ENCODE peak calls at places on chromosomes 16 and 17, in ten cellular contexts. M, V, B, K, Z, W, O, X, A and P are unnamed samples.

GRCh38 chr17:77439382-77440013 is 298.7 kb downstream of the SEC14L1 start:
- DNase-seq in M (no peak), V (no peak), B (no peak), K (no peak), Z (no peak), W (no peak), O (no peak), X (no peak), A (no peak), P (no peak)

GRCh38 chr16:58464916-58465731 is 34.8 kb upstream of the NDRG4 start:
- DNase-seq in M (no peak), V (no peak), B (no peak), K (no peak), Z (no peak), W (no peak), O (no peak), X (no peak), A (no peak), P (no peak)

GRCh38 chr16:68284847-68285246 is 20.5 kb downstream of the SLC7A6 start:
- DNase-seq in M (no peak), V (no peak), B (no peak), K (no peak), Z (no peak), W (no peak), O (no peak), X (no peak), A (no peak), P (no peak)

GRCh38 chr17:29766796-29767327 is 144.2 kb upstream of the CORO6 start:
- DNase-seq in M (no peak), V (no peak), B (no peak), K (no peak), Z (no peak), W (no peak), O (no peak), X (no peak), A (no peak), P (no peak)

GRCh38 chr17:77487211-77487629 is 346.5 kb downstream of the SEC14L1 start:
- DNase-seq in M (no peak), V (no peak), B (no peak), K (no peak), Z (no peak), W (no peak), O (no peak), X (no peak), A (no peak), P (no peak)

GRCh38 chr17:18921912-18922451 is 30.0 kb upstream of the SLC5A10 start:
- DNase-seq in M (no peak), V (no peak), B (no peak), K (peak), Z (no peak), W (no peak), O (no peak), X (no peak), A (no peak), P (no peak)

GRCh38 chr16:23113185-23113584 is 36.1 kb downstream of the USP31 start:
- DNase-seq in M (no peak), V (no peak), B (no peak), K (no peak), Z (no peak), W (no peak), O (no peak), X (no peak), A (no peak), P (no peak)

GRCh38 chr16:4393243-4393606 is 21.6 kb downstream of the VASN start:
- DNase-seq in M (no peak), V (no peak), B (no peak), K (no peak), Z (no peak), W (no peak), O (no peak), X (no peak), A (no peak), P (no peak)

GRCh38 chr16:13795131-13795530 is 124.8 kb upstream of the ERCC4 start:
- DNase-seq in M (no peak), V (no peak), B (no peak), K (no peak), Z (no peak), W (no peak), O (no peak), X (no peak), A (no peak), P (no peak)

GRCh38 chr16:69537706-69538080 is 28.1 kb upstream of the NFAT5 start:
- DNase-seq in M (no peak), V (no peak), B (no peak), K (no peak), Z (no peak), W (no peak), O (no peak), X (no peak), A (no peak), P (no peak)

GRCh38 chr16:85302018-85302847 is 190.0 kb upstream of the CIBAR2 start:
- DNase-seq in M (no peak), V (no peak), B (no peak), K (no peak), Z (no peak), W (no peak), O (no peak), X (no peak), A (no peak), P (no peak)

GRCh38 chr16:11423315-11424117 is 78.3 kb downstream of the RMI2 start:
- DNase-seq in M (no peak), V (no peak), B (no peak), K (no peak), Z (no peak), W (no peak), O (no peak), X (no peak), A (no peak), P (no peak)

GRCh38 chr16:81700780-81701165 is 78.3 kb upstream of the PLCG2 start:
- DNase-seq in M (no peak), V (no peak), B (no peak), K (no peak), Z (no peak), W (no peak), O (no peak), X (no peak), A (no peak), P (no peak)

GRCh38 chr16:66491716-66492064 is 58.2 kb downstream of the TK2 start:
- DNase-seq in M (no peak), V (no peak), B (no peak), K (no peak), Z (no peak), W (no peak), O (no peak), X (no peak), A (no peak), P (no peak)

GRCh38 chr17:44398692-44399691 is 9.5 kb upstream of the ITGA2B start:
- DNase-seq in M (no peak), V (no peak), B (no peak), K (no peak), Z (no peak), W (no peak), O (no peak), X (no peak), A (no peak), P (peak)

GRCh38 chr17:44219636-44220210 is at the start of gene UBTF:
- DNase-seq in M (peak), V (peak), B (peak), K (peak), Z (no peak), W (peak), O (peak), X (peak), A (peak), P (peak)

GRCh38 chr16:4332083-4332482 is 16.2 kb downstream of the GLIS2 start:
- DNase-seq in M (no peak), V (no peak), B (no peak), K (no peak), Z (no peak), W (no peak), O (no peak), X (no peak), A (no peak), P (no peak)

GRCh38 chr17:40779181-40779909 is 3.0 kb downstream of the KRT27 start:
- DNase-seq in M (no peak), V (no peak), B (peak), K (peak), Z (no peak), W (no peak), O (no peak), X (no peak), A (no peak), P (no peak)